ENCODE peak calls at places on chromosomes 2 and 18, in ten cellular contexts. B is uterus, S is lower leg skin, D is right lobe of liver, W is sigmoid colon, V is adrenal gland, P is H54, Z is A549, F is esophagus squamous epithelium, L is tibial nerve. Y is an unnamed sample.

GRCh38 chr2:86256982-86257381 is 57.7 kb downstream of the MRPL35 start:
- DNase-seq in B (no peak), S (no peak), D (no peak), W (no peak), V (no peak), P (no peak), Z (no peak), F (no peak), L (no peak), Y (no peak)

GRCh38 chr2:26838121-26838906 is 9.6 kb upstream of the DPYSL5 start:
- DNase-seq in B (no peak), S (no peak), D (no peak), W (no peak), V (no peak), P (no peak), Z (no peak), F (no peak), L (no peak), Y (no peak)

GRCh38 chr2:157194097-157194688 is 63.3 kb upstream of the GALNT5 start:
- DNase-seq in B (no peak), S (peak), D (no peak), W (no peak), V (no peak), P (no peak), Z (peak), F (no peak), L (no peak), Y (no peak)

GRCh38 chr2:47232738-47233415 is 77.8 kb upstream of the STPG4 start:
- DNase-seq in B (no peak), S (no peak), D (no peak), W (no peak), V (no peak), P (no peak), Z (no peak), F (no peak), L (no peak), Y (no peak)

GRCh38 chr2:241234962-241235361 is 46.5 kb downstream of the ANO7 start:
- DNase-seq in B (no peak), S (no peak), D (no peak), W (no peak), V (no peak), P (no peak), Z (no peak), F (no peak), L (no peak), Y (peak)

GRCh38 chr18:24446953-24447537 is 13.4 kb upstream of the HRH4 start:
- DNase-seq in B (no peak), S (no peak), D (no peak), W (no peak), V (no peak), P (no peak), Z (no peak), F (no peak), L (no peak), Y (no peak)

GRCh38 chr2:174053784-174054183 is 88.6 kb upstream of the SP3 start:
- DNase-seq in B (no peak), S (no peak), D (no peak), W (no peak), V (no peak), P (no peak), Z (no peak), F (no peak), L (no peak), Y (no peak)

GRCh38 chr18:37967261-37967660 is 401.7 kb upstream of the CELF4 start:
- DNase-seq in B (no peak), S (no peak), D (no peak), W (no peak), V (no peak), P (no peak), Z (no peak), F (no peak), L (no peak), Y (no peak)

GRCh38 chr2:240390091-240391073 is 45.1 kb upstream of the GPC1 start:
- DNase-seq in B (no peak), S (no peak), D (peak), W (peak), V (peak), P (no peak), Z (no peak), F (no peak), L (no peak), Y (peak)

GRCh38 chr18:77133920-77134496 is 1.4 kb upstream of the MBP start:
- DNase-seq in B (no peak), S (peak), D (no peak), W (peak), V (no peak), P (no peak), Z (no peak), F (no peak), L (peak), Y (peak)

GRCh38 chr2:197312186-197312585 is 1.6 kb upstream of the ANKRD44 start:
- DNase-seq in B (no peak), S (no peak), D (no peak), W (no peak), V (no peak), P (no peak), Z (no peak), F (no peak), L (no peak), Y (no peak)

GRCh38 chr2:207854484-207855386 is 85.0 kb upstream of the FZD5 start:
- DNase-seq in B (no peak), S (no peak), D (no peak), W (no peak), V (no peak), P (no peak), Z (no peak), F (no peak), L (no peak), Y (no peak)

GRCh38 chr2:241728627-241729026 is 5.8 kb upstream of the D2HGDH start:
- DNase-seq in B (peak), S (no peak), D (peak), W (no peak), V (no peak), P (no peak), Z (no peak), F (no peak), L (no peak), Y (peak)

GRCh38 chr2:204191574-204191973 is 255.0 kb downstream of the ICOS start:
- DNase-seq in B (no peak), S (no peak), D (no peak), W (no peak), V (no peak), P (no peak), Z (no peak), F (no peak), L (no peak), Y (no peak)

GRCh38 chr2:98470851-98471255 is 26.2 kb downstream of the INPP4A start:
- DNase-seq in B (no peak), S (no peak), D (no peak), W (peak), V (no peak), P (no peak), Z (no peak), F (no peak), L (no peak), Y (no peak)

GRCh38 chr2:98472961-98473746 is 28.5 kb downstream of the INPP4A start:
- DNase-seq in B (no peak), S (no peak), D (no peak), W (peak), V (no peak), P (no peak), Z (no peak), F (no peak), L (no peak), Y (peak)

GRCh38 chr2:98472132-98472650 is 27.5 kb downstream of the INPP4A start:
- DNase-seq in B (no peak), S (no peak), D (no peak), W (peak), V (no peak), P (no peak), Z (no peak), F (no peak), L (no peak), Y (peak)

GRCh38 chr2:98469862-98470544 is 25.3 kb downstream of the INPP4A start:
- DNase-seq in B (no peak), S (no peak), D (no peak), W (peak), V (no peak), P (no peak), Z (no peak), F (no peak), L (no peak), Y (peak)

GRCh38 chr2:98471402-98472131 is 26.9 kb downstream of the INPP4A start:
- DNase-seq in B (no peak), S (no peak), D (no peak), W (peak), V (peak), P (no peak), Z (no peak), F (no peak), L (no peak), Y (no peak)
- TF ChIP-seq POLR2A in B (no peak), S (no peak), D (no peak), W (no peak), V (no peak), P (no peak), Z (no peak), F (no peak), L (no peak), Y (no peak)

DNA sequence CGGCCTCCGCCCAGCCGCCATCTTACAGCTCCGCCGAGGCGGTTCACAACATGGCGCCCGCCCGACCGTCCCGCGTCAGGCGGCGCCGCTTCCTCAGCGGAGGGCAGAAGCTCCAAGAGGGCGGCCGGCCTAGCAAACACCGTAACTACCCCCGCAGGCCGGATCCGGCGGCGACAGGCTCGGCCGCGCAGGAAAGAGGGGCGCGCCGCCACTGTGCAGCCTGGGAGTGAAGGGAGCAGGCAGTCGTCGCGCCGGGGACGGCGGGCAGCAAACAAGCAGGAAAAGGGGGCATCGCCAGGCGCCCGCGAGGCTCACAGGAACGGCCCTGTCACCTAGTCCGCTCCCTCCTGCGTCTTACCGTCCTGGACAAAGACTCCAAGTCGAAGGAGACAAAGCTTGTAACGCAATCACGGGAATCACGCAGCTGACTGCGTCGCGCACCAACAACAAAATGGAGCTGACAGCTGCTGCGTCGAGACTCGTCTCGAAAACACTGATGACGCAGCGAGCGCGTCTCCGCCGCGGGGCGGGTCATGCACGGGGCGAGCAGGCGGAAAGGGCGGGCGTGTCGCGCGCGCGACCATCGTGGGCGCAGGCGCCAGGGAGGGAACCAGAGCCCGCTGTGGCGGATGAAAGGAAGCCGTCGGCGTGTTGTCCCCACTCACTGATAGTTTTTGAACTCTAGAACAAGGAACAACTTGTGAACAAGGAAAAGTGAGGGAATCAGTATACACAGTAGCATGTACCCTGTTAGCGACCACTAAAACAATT is at the start of gene CLK1:
- DNase-seq in B (peak), S (peak), D (peak), W (peak), V (peak), P (peak), Z (peak), F (peak), L (peak), Y (peak)
- TF ChIP-seq POLR2A in B (peak), S (peak), D (peak), W (peak), V (peak), P (peak), Z (peak), F (peak), L (peak), Y (peak)

GRCh38 chr2:29485117-29485516 is 369.9 kb downstream of the CLIP4 start:
- DNase-seq in B (no peak), S (no peak), D (no peak), W (no peak), V (no peak), P (no peak), Z (no peak), F (no peak), L (no peak), Y (no peak)
- TF ChIP-seq POLR2A in B (no peak), S (no peak), D (no peak), W (no peak), V (no peak), P (no peak), Z (no peak), F (no peak), L (no peak), Y (no peak)

GRCh38 chr2:33133436-33133835 is 186.7 kb downstream of the LTBP1 start:
- DNase-seq in B (peak), S (no peak), D (peak), W (peak), V (peak), P (no peak), Z (no peak), F (no peak), L (no peak), Y (no peak)

GRCh38 chr2:33135645-33136044 is 188.9 kb downstream of the LTBP1 start:
- DNase-seq in B (no peak), S (no peak), D (no peak), W (no peak), V (no peak), P (no peak), Z (no peak), F (no peak), L (no peak), Y (no peak)

GRCh38 chr2:33136056-33136455 is 189.3 kb downstream of the LTBP1 start:
- DNase-seq in B (no peak), S (no peak), D (no peak), W (no peak), V (no peak), P (no peak), Z (no peak), F (no peak), L (no peak), Y (no peak)

GRCh38 chr2:33134764-33135560 is 188.2 kb downstream of the LTBP1 start:
- DNase-seq in B (no peak), S (no peak), D (no peak), W (no peak), V (no peak), P (no peak), Z (no peak), F (no peak), L (no peak), Y (no peak)

DNA sequence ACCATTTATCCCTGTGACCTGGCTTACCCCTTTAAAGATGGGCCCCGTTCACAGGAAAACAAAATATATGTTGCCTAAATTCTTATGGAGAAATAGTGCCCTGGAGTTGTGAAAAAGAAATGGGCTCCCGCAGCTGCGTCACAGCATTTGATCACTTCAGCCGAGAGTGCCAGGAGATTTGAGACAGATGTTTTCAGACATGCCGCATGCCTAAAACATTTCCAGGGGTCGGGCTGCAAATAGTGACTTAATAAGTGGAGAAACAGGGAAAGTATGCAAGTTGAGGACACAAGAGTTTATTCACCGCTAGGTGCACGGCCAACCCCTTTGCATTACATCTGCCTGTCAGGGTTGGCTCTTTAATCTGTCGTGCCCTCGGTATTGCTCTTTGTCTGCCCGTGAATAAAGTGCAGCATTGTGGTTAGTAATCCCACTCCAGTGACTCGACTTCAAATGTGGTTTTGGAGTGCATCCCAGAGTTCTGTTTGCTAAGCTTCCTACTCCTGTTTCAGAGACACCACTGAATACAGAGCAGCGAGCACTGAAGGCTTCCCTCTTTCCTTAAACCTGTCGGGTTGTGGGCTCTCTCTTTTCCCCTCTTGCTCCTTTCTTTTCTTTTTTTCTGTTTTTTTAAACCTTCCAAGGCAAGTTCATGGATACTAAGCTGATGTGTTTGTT is 187.5 kb downstream of the LTBP1 start:
- DNase-seq in B (peak), S (peak), D (peak), W (peak), V (peak), P (peak), Z (peak), F (no peak), L (peak), Y (no peak)
- TF ChIP-seq POLR2A in B (no peak), S (no peak), D (no peak), W (no peak), V (no peak), P (no peak), Z (no peak), F (no peak), L (no peak), Y (no peak)

GRCh38 chr2:178112202-178113152 is at the start of gene RBM45:
- DNase-seq in B (peak), S (peak), D (peak), W (peak), V (peak), P (peak), Z (peak), F (peak), L (peak), Y (peak)
- TF ChIP-seq POLR2A in B (no peak), S (no peak), D (peak), W (peak), V (peak), P (peak), Z (peak), F (no peak), L (no peak), Y (no peak)

GRCh38 chr18:59325965-59326364 is 7.5 kb upstream of the CPLX4 start:
- DNase-seq in B (no peak), S (no peak), D (no peak), W (no peak), V (no peak), P (no peak), Z (no peak), F (no peak), L (no peak), Y (no peak)
- TF ChIP-seq POLR2A in B (no peak), S (no peak), D (no peak), W (no peak), V (no peak), P (no peak), Z (no peak), F (no peak), L (no peak), Y (no peak)

DNA sequence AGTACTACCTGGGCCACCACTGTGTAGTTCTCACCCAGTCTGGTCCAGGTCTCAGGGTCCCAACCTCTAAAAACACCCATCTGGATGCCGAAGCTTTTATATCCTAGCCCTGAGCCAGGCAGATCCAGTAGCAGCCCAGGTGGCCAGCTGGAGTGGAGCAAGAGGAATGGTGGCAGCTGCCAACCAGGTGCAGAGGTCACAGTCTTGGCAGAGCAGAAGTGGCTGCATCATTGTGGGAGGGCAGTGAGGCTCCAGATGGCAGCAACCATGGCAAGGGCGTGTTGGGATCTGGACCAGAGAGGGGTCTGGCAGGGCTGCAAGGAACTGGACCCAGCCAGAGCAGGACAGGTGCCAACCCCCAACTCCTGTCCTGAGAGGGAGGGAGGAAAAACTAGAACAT is 72.2 kb upstream of the AGAP1 start:
- DNase-seq in B (no peak), S (no peak), D (peak), W (no peak), V (no peak), P (no peak), Z (no peak), F (no peak), L (no peak), Y (no peak)
- TF ChIP-seq POLR2A in B (no peak), S (no peak), D (no peak), W (no peak), V (no peak), P (no peak), Z (no peak), F (no peak), L (no peak), Y (no peak)